ENCODE peak calls at places on chromosomes 7 and 10, in seven cellular contexts. T is endothelial cell of umbilical vein; U is A549; E is heart right ventricle; J is heart left ventricle; C is CD8-positive, alpha-beta T cell; O is Peyer's patch. K is an unnamed sample.

GRCh38 chr7:134724606-134725005 is 54.8 kb upstream of the CALD1 start:
- DNase-seq in C (no peak), T (peak; percentile 56), U (peak; percentile 44), J (no peak), O (no peak), E (no peak), K (no peak)

GRCh38 chr10:91043173-91043910 is 122.5 kb upstream of the ANKRD1 start:
- DNase-seq in E (peak; percentile 22), U (peak; percentile 25), J (no peak), T (peak; percentile 56), C (no peak), O (no peak), K (no peak)

GRCh38 chr10:119370972-119371703 is 163.8 kb downstream of the GRK5 start:
- DNase-seq in E (peak; percentile 81), J (peak; percentile 85), U (no peak), O (no peak), T (peak; percentile 90), C (no peak), K (peak; percentile 93)

GRCh38 chr10:93475227-93475626 is 6.9 kb downstream of the MYOF start:
- DNase-seq in C (no peak), U (no peak), E (no peak), J (no peak), O (no peak), T (no peak), K (no peak)

GRCh38 chr7:155533120-155533826 is 13.1 kb downstream of the CNPY1 start:
- DNase-seq in O (no peak), U (no peak), T (no peak), C (no peak), E (no peak), J (no peak), K (no peak)

GRCh38 chr7:32658034-32658944 is 163.0 kb downstream of the AVL9 start:
- DNase-seq in O (no peak), E (no peak), J (no peak), C (no peak), T (peak; percentile 55), U (peak; percentile 35), K (no peak)

GRCh38 chr7:63899691-63900393 is 98.8 kb upstream of the ZNF722 start:
- DNase-seq in E (peak; percentile 90), U (no peak), C (peak; percentile 66), T (no peak), O (peak; percentile 78), J (peak; percentile 88), K (peak; percentile 93)

GRCh38 chr7:102813256-102814024 is 64.6 kb downstream of the FAM185A start:
- DNase-seq in O (no peak), C (no peak), T (peak; percentile 85), E (no peak), U (no peak), J (no peak), K (no peak)

GRCh38 chr10:121702351-121703320 is 104.4 kb upstream of the FGFR2 start:
- DNase-seq in C (no peak), E (no peak), T (no peak), O (no peak), U (peak; percentile 13), J (no peak), K (no peak)

GRCh38 chr7:104979167-104979841 is 34.7 kb upstream of the KMT2E start:
- DNase-seq in O (no peak), T (no peak), U (no peak), E (no peak), C (no peak), J (no peak), K (peak; percentile 78)

GRCh38 chr10:59323036-59323459 is 39.3 kb downstream of the FAM13C start:
- DNase-seq in O (no peak), T (no peak), J (no peak), C (no peak), E (no peak), U (no peak), K (no peak)

GRCh38 chr7:80795174-80795573 is 123.7 kb downstream of the SEMA3C start:
- DNase-seq in U (no peak), E (no peak), J (no peak), T (no peak), C (no peak), O (no peak), K (no peak)

GRCh38 chr10:36236341-36236740 is 594.2 kb upstream of the FZD8 start:
- DNase-seq in O (no peak), E (no peak), U (no peak), T (no peak), J (no peak), C (no peak), K (no peak)

GRCh38 chr10:95303950-95304349 is 13.1 kb upstream of the PDLIM1 start:
- DNase-seq in U (no peak), T (no peak), J (no peak), O (no peak), C (no peak), E (no peak), K (no peak)

GRCh38 chr10:132981173-132981555 is 38.8 kb upstream of the CFAP46 start:
- DNase-seq in O (no peak), J (no peak), E (no peak), T (no peak), U (no peak), C (no peak), K (peak; percentile 55)

GRCh38 chr7:128860158-128861073 is 2.2 kb upstream of the ATP6V1F start:
- DNase-seq in C (no peak), T (no peak), U (no peak), E (no peak), O (no peak), J (no peak), K (no peak)

GRCh38 chr10:3131098-3131497 is 41.5 kb downstream of the PITRM1 start:
- DNase-seq in C (no peak), E (no peak), J (no peak), O (no peak), T (no peak), U (peak; percentile 40), K (no peak)

GRCh38 chr7:137316643-137317042 is 26.9 kb downstream of the PTN start:
- DNase-seq in U (no peak), C (no peak), E (no peak), J (no peak), O (no peak), T (no peak), K (no peak)

DNA sequence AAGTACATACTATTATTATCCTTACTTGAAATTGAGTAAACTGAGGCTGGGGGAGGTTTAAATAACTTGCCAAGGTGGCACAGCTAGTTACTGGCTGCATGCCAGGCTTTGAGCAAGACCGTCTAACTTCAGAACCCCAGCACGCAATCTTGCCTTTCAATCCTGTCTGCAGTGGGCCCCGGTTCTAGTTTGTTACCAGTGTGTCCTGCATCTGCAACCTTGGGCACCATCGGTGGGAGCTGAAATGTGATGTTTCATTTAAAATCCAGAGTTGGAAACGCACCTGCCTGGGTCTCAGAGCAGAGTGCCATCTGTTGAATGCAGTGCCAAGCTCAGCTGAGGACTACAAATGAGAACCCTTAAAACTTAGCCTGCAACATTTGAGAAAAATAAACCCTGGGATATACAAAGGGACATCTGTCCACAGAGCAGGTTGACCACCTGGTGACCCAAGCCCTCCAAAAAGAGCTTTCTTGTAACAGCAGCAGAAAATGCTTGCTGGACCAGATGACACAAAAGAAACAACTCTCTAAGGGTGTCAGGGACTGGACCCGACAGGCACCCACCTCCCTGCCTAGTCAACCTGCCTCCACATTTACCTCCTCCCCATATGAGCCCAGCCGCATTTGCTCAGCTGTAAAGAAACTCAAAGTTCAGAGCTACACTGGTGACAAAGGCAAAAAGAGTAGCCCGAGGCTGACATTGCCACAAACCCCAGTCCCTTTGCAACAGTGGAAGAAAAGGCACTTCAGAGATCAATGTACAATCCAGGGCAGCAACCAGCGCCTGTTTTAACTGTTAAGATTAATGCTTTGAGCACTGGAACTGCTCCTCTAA is 1.7 kb downstream of the SH3PXD2A start:
- DNase-seq in T (no peak), E (no peak), O (no peak), C (no peak), J (no peak), U (no peak), K (no peak)
- H3K4me1 ChIP-seq in T (peaks cover 45% of the 10 kb centered on the region), E (peaks cover 69% of the 10 kb centered on the region), O (peaks cover 14% of the 10 kb centered on the region), C (peaks cover 11% of the 10 kb centered on the region), J (peaks cover 60% of the 10 kb centered on the region), U (peaks cover 12% of the 10 kb centered on the region), K (peaks cover 33% of the 10 kb centered on the region)

DNA sequence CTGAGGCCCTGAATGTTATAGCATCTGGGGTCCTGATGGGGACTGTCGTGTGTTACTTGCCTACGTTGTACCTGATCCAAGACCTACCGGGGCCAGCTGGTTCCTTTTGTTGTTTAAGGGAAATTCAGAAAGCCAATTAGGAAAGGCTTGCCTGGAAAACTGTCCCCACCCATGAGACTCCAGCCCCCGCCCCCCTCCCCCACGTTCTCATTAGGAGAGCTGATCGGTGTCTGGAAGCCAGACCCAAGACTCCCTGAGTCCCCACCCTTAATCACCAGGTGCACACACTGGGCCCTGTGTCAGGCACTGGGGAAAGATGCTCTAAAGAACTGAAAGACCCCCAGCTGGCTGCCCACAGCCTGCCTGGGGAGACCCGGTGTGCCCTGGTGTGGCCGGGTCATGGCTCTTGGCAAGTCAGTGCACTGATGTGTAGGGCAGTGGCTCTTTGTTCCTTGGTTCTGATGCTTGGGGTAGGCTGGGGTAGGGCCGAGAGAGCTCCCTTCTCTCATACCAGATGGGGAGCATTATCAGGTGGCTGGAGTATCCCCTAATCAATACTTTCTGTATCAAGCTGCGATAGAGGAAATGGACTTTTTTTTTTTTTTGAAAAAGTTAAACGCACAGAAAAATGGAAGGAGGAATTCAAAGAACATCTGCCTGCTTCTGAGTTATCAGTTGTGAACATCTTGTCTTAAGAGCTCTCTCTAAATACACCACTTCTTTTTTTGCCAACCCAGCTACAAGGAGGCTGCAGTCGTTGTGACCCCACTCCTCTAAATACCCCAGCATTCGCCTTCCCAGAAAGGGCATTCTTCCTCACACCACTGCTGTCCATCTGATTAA is 16.9 kb downstream of the TSPAN15 start:
- DNase-seq in C (no peak), T (no peak), U (no peak), J (no peak), E (peak; percentile 48), O (no peak), K (no peak)
- H3K27ac ChIP-seq in C (no peak overlapping the region), T (peak overlapping the region; percentile 82), U (peak overlapping the region; percentile 59), J (peak overlapping the region; percentile 20), E (peak overlapping the region; percentile 85), O (peak overlapping the region; percentile 46), K (peak overlapping the region; percentile 20)

GRCh38 chr7:107891619-107892366 is 810 bp downstream of the DLD start:
- DNase-seq in T (peak; percentile 63), E (no peak), O (no peak), C (no peak), J (no peak), U (no peak), K (no peak)
- H3K4me3 ChIP-seq in T (peak overlapping the region; percentile 85), E (peak overlapping the region; percentile 62), O (peak overlapping the region; percentile 73), C (peak overlapping the region; percentile 79), J (peak overlapping the region; percentile 81), U (peak overlapping the region; percentile 54), K (peak overlapping the region; percentile 67)

DNA sequence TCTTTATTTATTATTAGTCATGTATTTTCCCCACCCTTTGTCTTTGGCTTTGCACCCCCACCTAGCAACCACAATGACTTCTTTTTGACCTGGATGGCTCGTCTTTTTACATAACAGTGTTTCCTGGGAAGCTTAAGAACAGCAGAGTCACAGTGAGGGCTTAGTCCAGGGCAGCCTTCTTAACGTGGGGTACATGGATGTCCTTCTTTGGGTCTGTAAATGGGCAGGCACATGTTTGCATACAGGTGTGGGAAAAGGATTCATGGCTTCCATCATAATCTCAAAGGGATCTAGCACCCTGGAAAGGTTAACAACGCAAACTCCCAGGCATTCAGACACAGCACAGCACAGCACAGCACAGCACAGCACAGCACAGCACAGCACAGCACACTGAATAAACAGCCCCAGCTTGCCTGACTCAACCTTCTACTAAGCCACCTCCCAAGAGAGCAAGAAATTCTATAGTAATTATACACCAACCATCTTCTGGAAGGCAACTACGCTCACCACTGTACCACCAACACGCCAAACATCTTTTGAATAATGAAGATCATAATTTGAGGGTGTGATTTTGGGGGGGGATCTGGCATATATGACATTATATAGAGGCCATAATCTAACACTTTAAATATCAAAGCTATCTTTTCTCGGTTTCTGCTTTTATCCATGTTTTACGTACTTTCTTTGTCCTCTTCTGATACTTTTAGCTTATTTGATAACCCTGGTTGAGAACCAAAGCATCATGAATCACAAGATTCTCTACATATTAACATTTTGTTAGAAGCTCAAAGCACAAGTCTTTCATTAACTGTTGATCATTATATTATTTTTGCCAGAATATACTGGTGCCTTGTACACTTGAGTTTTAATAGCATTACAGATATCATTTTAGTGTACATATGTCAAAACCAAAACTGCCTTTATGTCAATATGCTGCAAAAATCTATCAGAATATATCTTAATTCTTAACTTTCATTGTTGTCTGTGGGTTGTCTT is 177.2 kb upstream of the KLF14 start:
- DNase-seq in E (no peak), J (no peak), T (peak; percentile 72), C (no peak), U (no peak), O (no peak), K (no peak)
- H3K4me1 ChIP-seq in E (peaks cover 56% of the 10 kb centered on the region), J (peaks cover 53% of the 10 kb centered on the region), T (peaks cover 52% of the 10 kb centered on the region), C (peaks cover 60% of the 10 kb centered on the region), U (peaks cover 61% of the 10 kb centered on the region), O (no peaks in the 10 kb centered on the region), K (peaks cover 14% of the 10 kb centered on the region)

K was measured in right cardiac atrium.